ENCODE peak calls at places on chromosomes 11 and 22, in six cellular contexts. D, Z, Q, L, V and S are unnamed samples.
A peak's percentile ranks its signal among the peaks of the same experiment; 100 is the strongest.

GRCh38 chr11:100205926-100206325 is 481.2 kb upstream of the ARHGAP42 start:
- DNase-seq in L (no peak), Z (no peak), D (no peak), Q (no peak), V (no peak), S (no peak)

GRCh38 chr11:117822031-117822521 is 2.5 kb downstream of the FXYD2 start:
- DNase-seq in Z (peak; percentile 71), L (no peak), D (no peak), Q (no peak), V (no peak), S (peak; percentile 61)

GRCh38 chr11:86440843-86441242 is 66.2 kb downstream of the CCDC81 start:
- DNase-seq in D (no peak), V (no peak), Q (no peak), Z (no peak), L (no peak), S (no peak)

GRCh38 chr22:41501209-41501608 is 32.3 kb downstream of the ACO2 start:
- DNase-seq in V (no peak), D (no peak), Q (no peak), Z (no peak), L (no peak), S (no peak)

GRCh38 chr22:45329536-45329936 is 19.8 kb downstream of the FAM118A start:
- DNase-seq in L (peak; percentile 38), Q (no peak), V (no peak), D (no peak), Z (no peak), S (no peak)

GRCh38 chr11:123159146-123159857 is 35.7 kb downstream of the CLMP start:
- DNase-seq in D (no peak), Z (peak; percentile 75), L (no peak), V (no peak), Q (no peak), S (no peak)

GRCh38 chr11:75626692-75627536 is 41.9 kb downstream of the MAP6 start:
- DNase-seq in D (no peak), L (no peak), V (no peak), Z (no peak), Q (no peak), S (no peak)

GRCh38 chr11:119423459-119424254 is 685 bp upstream of the THY1 start:
- DNase-seq in L (no peak), V (no peak), D (no peak), Z (no peak), Q (no peak), S (no peak)

GRCh38 chr22:37243402-37244113 is 511 bp downstream of the RAC2 start:
- DNase-seq in Z (no peak), D (no peak), V (no peak), L (no peak), Q (no peak), S (peak; percentile 40)

GRCh38 chr22:19803736-19804267 is 43.2 kb downstream of the TBX1 start:
- DNase-seq in Z (peak; percentile 46), L (no peak), D (no peak), Q (no peak), V (no peak), S (no peak)

GRCh38 chr11:120482149-120482548 is 29.4 kb upstream of the GRIK4 start:
- DNase-seq in V (no peak), Q (no peak), D (no peak), L (no peak), Z (no peak), S (no peak)

GRCh38 chr22:43994006-43994405 is 30.1 kb upstream of the PARVB start:
- DNase-seq in Q (no peak), L (no peak), Z (peak; percentile 52), D (no peak), V (no peak), S (no peak)

GRCh38 chr22:39325392-39325932 is 6.0 kb upstream of the RPL3 start:
- DNase-seq in Q (no peak), Z (no peak), L (no peak), D (no peak), V (no peak), S (no peak)

GRCh38 chr11:115364892-115365291 is 139.3 kb downstream of the CADM1 start:
- DNase-seq in Q (no peak), V (no peak), D (no peak), Z (no peak), L (no peak), S (no peak)

GRCh38 chr11:71183878-71184277 is 68.5 kb downstream of the SHANK2 start:
- DNase-seq in Z (peak; percentile 47), Q (no peak), V (no peak), L (no peak), D (no peak), S (no peak)

GRCh38 chr11:1295591-1295990 is 13.8 kb downstream of the TOLLIP start:
- DNase-seq in Q (no peak), L (no peak), Z (peak; percentile 62), D (no peak), V (no peak), S (peak; percentile 58)